ENCODE peak calls at places on chromosomes 1 and 21, in four cellular contexts. O is Panc1, Q is thoracic aorta, S is heart right ventricle. J is an unnamed sample.

GRCh38 chr1:53340660-53341520 is 13.0 kb upstream of the LRP8 start:
- DNase-seq in O (no peak), Q (no peak), S (no peak), J (no peak)

GRCh38 chr1:15027515-15027948 is 126.0 kb upstream of the TMEM51 start:
- DNase-seq in S (peak; percentile 77), Q (no peak), O (peak; percentile 22), J (peak; percentile 86)

GRCh38 chr1:72051538-72051937 is 230.8 kb downstream of the NEGR1 start:
- DNase-seq in Q (no peak), S (no peak), O (no peak), J (no peak)

GRCh38 chr1:204493882-204494280 is 724 bp downstream of the PIK3C2B start:
- DNase-seq in O (no peak), Q (no peak), S (peak; percentile 57), J (peak; percentile 88)

GRCh38 chr1:163866539-163866938 is 544.8 kb downstream of the NUF2 start:
- DNase-seq in O (no peak), Q (no peak), S (no peak), J (no peak)

GRCh38 chr1:78003882-78004718 is 639 bp upstream of the DNAJB4 start:
- DNase-seq in S (peak; percentile 35), Q (no peak), O (peak; percentile 74), J (peak; percentile 47)

GRCh38 chr1:31745071-31745897 is 18.9 kb downstream of the ADGRB2 start:
- DNase-seq in O (no peak), S (peak; percentile 61), Q (no peak), J (peak; percentile 69)

GRCh38 chr1:210779259-210779658 is 354.7 kb downstream of the KCNH1 start:
- DNase-seq in S (no peak), Q (no peak), O (no peak), J (no peak)

GRCh38 chr1:59971464-59971911 is 44.9 kb upstream of the CYP2J2 start:
- DNase-seq in Q (peak; percentile 36), S (peak; percentile 68), O (no peak), J (peak; percentile 87)

GRCh38 chr1:91830242-91831131 is 55.5 kb downstream of the TGFBR3 start:
- DNase-seq in S (peak; percentile 72), Q (peak; percentile 31), O (no peak), J (no peak)

GRCh38 chr1:47617381-47618221 is 179.8 kb downstream of the FOXD2 start:
- DNase-seq in Q (no peak), S (no peak), O (no peak), J (no peak)

GRCh38 chr1:209895709-209896108 is 42.3 kb upstream of the SYT14 start:
- DNase-seq in O (no peak), S (no peak), Q (no peak), J (no peak)

GRCh38 chr1:204623365-204623893 is 62.1 kb downstream of the LRRN2 start:
- DNase-seq in Q (no peak), S (no peak), O (no peak), J (no peak)

GRCh38 chr1:177163844-177164379 is 600 bp downstream of the ASTN1 start:
- DNase-seq in O (no peak), S (no peak), Q (no peak), J (no peak)

GRCh38 chr21:45312296-45312695 is 24.6 kb upstream of the POFUT2 start:
- DNase-seq in S (no peak), O (no peak), Q (no peak), J (no peak)

GRCh38 chr1:155324717-155325595 is 4.3 kb downstream of the RUSC1 start:
- DNase-seq in Q (no peak), O (no peak), S (peak; percentile 55), J (peak; percentile 88)

GRCh38 chr1:54813479-54814147 is 12.5 kb upstream of the TTC22 start:
- DNase-seq in Q (no peak), S (no peak), O (no peak), J (no peak)

GRCh38 chr1:204782118-204782700 is 88.5 kb upstream of the NFASC start:
- DNase-seq in O (no peak), S (no peak), Q (no peak), J (no peak)

GRCh38 chr1:4612991-4613390 is 41.4 kb upstream of the AJAP1 start:
- DNase-seq in S (no peak), Q (no peak), O (no peak), J (no peak)

GRCh38 chr21:37871121-37871862 is 45.0 kb downstream of the KCNJ6 start:
- DNase-seq in S (no peak), O (no peak), Q (no peak), J (no peak)

GRCh38 chr1:233113009-233113712 is 162.8 kb downstream of the NTPCR start:
- DNase-seq in S (peak; percentile 45), O (peak; percentile 97), Q (peak; percentile 30), J (peak; percentile 87)

GRCh38 chr1:95035536-95035935 is 37.2 kb downstream of the ALG14 start:
- DNase-seq in Q (no peak), S (no peak), O (no peak), J (no peak)

GRCh38 chr1:206468571-206468970 is 1.7 kb upstream of the IKBKE start:
- DNase-seq in O (no peak), Q (no peak), S (no peak), J (no peak)

GRCh38 chr1:53135735-53136114 is 6.7 kb downstream of the SLC1A7 start:
- DNase-seq in Q (no peak), O (no peak), S (no peak), J (no peak)

GRCh38 chr1:97061604-97062003 is 340.0 kb downstream of the PTBP2 start:
- DNase-seq in Q (no peak), S (no peak), O (no peak), J (no peak)

GRCh38 chr1:147849097-147849873 is 53.3 kb upstream of the GJA8 start:
- DNase-seq in O (no peak), Q (no peak), S (no peak), J (no peak)

GRCh38 chr1:110864260-110864659 is 8.7 kb upstream of the CD53 start:
- DNase-seq in Q (no peak), S (no peak), O (no peak), J (no peak)

GRCh38 chr1:223179280-223179679 is 36.2 kb upstream of the TLR5 start:
- DNase-seq in S (no peak), O (no peak), Q (no peak), J (no peak)

GRCh38 chr1:174957829-174958228 is 41.9 kb upstream of the CACYBP start:
- DNase-seq in S (no peak), Q (no peak), O (no peak), J (no peak)

GRCh38 chr1:174956976-174957375 is 42.8 kb upstream of the CACYBP start:
- DNase-seq in Q (no peak), O (no peak), S (no peak), J (no peak)

GRCh38 chr1:174960362-174960761 is 39.4 kb upstream of the CACYBP start:
- DNase-seq in S (no peak), O (no peak), Q (no peak), J (no peak)

GRCh38 chr1:174956086-174956485 is 43.7 kb upstream of the CACYBP start:
- DNase-seq in Q (no peak), O (no peak), S (no peak), J (no peak)

DNA sequence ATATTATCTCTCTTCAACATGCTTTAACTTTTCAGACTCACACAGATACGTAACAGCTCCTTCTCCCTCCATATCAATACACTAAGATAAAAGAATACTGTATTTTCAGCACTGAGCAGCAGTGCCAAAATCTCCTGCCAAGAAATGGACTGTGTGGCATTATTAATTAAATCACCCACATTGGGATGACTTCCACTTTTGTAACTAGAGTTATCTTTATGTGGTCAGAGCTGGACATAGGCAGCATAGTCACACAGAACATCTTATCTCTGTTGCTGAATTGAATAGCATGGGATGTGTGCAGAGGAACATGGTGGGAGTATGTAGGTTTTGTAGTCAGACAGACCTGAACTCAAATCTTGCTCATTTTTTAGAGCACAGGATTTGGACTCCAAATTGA is 41.4 kb upstream of the CACYBP start:
- DNase-seq in Q (no peak), S (no peak), O (no peak), J (no peak)
- TF ChIP-seq CTCF in Q (no peak), S (no peak), O (no peak), J (no peak)

GRCh38 chr1:12475158-12475934 is 142.7 kb downstream of the DHRS3 start:
- DNase-seq in O (no peak), Q (no peak), S (no peak), J (no peak)
- H3K4me1 ChIP-seq in O (peaks cover 49% of the 10 kb centered on the region), Q (peaks cover 48% of the 10 kb centered on the region), S (peaks cover 31% of the 10 kb centered on the region), J (peaks cover 69% of the 10 kb centered on the region)

GRCh38 chr1:99758073-99758511 is 8.3 kb downstream of the FRRS1 start:
- DNase-seq in Q (no peak), S (no peak), O (no peak), J (no peak)
- H3K27ac ChIP-seq in Q (no peak overlapping the region), S (no peak overlapping the region), O (no peak overlapping the region), J (no peak overlapping the region)

GRCh38 chr21:35510294-35510693 is 461.2 kb upstream of the RUNX1 start:
- DNase-seq in Q (no peak), O (no peak), S (no peak), J (no peak)

GRCh38 chr21:35506352-35506751 is 457.2 kb upstream of the RUNX1 start:
- DNase-seq in Q (no peak), O (no peak), S (no peak), J (no peak)

GRCh38 chr21:35511298-35512162 is 462.4 kb upstream of the RUNX1 start:
- DNase-seq in Q (no peak), O (no peak), S (no peak), J (no peak)

GRCh38 chr21:35509004-35509704 is 460.1 kb upstream of the RUNX1 start:
- DNase-seq in Q (no peak), S (no peak), O (no peak), J (no peak)

DNA sequence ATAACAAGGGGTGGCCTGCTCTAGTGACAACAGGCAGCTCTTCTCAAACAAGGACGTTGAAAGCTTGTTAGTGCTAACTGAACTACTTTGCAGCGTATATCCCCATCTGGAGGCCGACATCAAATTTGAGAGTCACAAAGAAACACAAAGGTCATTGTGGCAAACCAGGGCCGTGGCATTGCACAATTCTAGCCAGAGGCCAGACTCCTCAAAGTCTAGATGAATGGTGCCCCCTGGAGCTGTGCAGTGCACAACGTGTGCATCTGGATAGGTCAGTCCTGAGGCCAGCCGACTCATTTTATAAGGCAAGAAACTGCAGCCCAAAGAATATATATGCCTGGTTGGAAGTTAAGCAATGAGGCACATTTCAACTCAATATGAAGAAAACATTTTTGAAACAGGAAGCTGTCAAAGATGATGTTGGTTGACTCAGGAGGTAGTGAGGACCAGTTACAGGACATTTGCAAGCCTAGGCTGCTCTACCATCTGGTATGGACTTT is 459.3 kb upstream of the RUNX1 start:
- DNase-seq in S (peak; percentile 50), O (no peak), Q (peak; percentile 30), J (peak; percentile 85)
- TF ChIP-seq CTCF in S (peak; percentile 55), O (no peak), Q (no peak), J (no peak)

GRCh38 chr21:27787046-27787445 is 820.2 kb upstream of the ADAMTS5 start:
- DNase-seq in O (no peak), S (no peak), Q (no peak), J (no peak)
- H3K4me1 ChIP-seq in O (no peaks in the 10 kb centered on the region), S (no peaks in the 10 kb centered on the region), Q (no peaks in the 10 kb centered on the region), J (no peaks in the 10 kb centered on the region)

GRCh38 chr1:188476606-188477005 is 1647.9 kb downstream of the PLA2G4A start:
- DNase-seq in S (no peak), Q (no peak), O (no peak), J (no peak)
- H3K27ac ChIP-seq in S (no peak overlapping the region), Q (no peak overlapping the region), O (no peak overlapping the region), J (no peak overlapping the region)

GRCh38 chr21:34583926-34584563 is 30.9 kb downstream of the RCAN1 start:
- DNase-seq in O (no peak), Q (no peak), S (no peak), J (no peak)

GRCh38 chr21:34580181-34580700 is 34.7 kb downstream of the RCAN1 start:
- DNase-seq in S (peak; percentile 71), O (no peak), Q (no peak), J (no peak)

GRCh38 chr21:34579411-34579810 is 35.5 kb downstream of the RCAN1 start:
- DNase-seq in O (no peak), Q (no peak), S (no peak), J (no peak)

GRCh38 chr21:34582506-34583150 is 32.3 kb downstream of the RCAN1 start:
- DNase-seq in S (peak; percentile 38), O (no peak), Q (no peak), J (no peak)
- TF ChIP-seq CTCF in S (peak; percentile 49), O (peak; percentile 48), Q (peak; percentile 46), J (peak; percentile 29)